ENCODE peak calls at places on chromosomes 7 and 10, in seven cellular contexts. One of them, this sample, is unnamed.

GRCh38 chr7:29116361-29116760 is 30.0 kb downstream of the CPVL start:
- DNase-seq in hepatocyte: no peak
- DNase-seq in GM06990: no peak
- DNase-seq in CD8-positive, alpha-beta T cell: no peak
- DNase-seq in cardiac muscle cell: no peak
- DNase-seq in WTC11: no peak
- DNase-seq in dorsolateral prefrontal cortex: no peak
- DNase-seq in this sample: no peak

GRCh38 chr7:44489955-44490350 is 505 bp downstream of the NUDCD3 start:
- DNase-seq in GM06990: no peak
- DNase-seq in CD8-positive, alpha-beta T cell: peak; percentile 72
- DNase-seq in WTC11: no peak
- DNase-seq in dorsolateral prefrontal cortex: no peak
- DNase-seq in hepatocyte: peak; percentile 36
- DNase-seq in cardiac muscle cell: peak; percentile 12
- DNase-seq in this sample: peak; percentile 2

GRCh38 chr10:17643339-17643754 is 604 bp upstream of the STAM start:
- DNase-seq in WTC11: peak; percentile 38
- DNase-seq in CD8-positive, alpha-beta T cell: no peak
- DNase-seq in cardiac muscle cell: peak; percentile 83
- DNase-seq in GM06990: no peak
- DNase-seq in dorsolateral prefrontal cortex: peak; percentile 58
- DNase-seq in hepatocyte: peak; percentile 83
- DNase-seq in this sample: no peak

GRCh38 chr10:32367793-32368453 is 21.0 kb upstream of the EPC1 start:
- DNase-seq in dorsolateral prefrontal cortex: no peak
- DNase-seq in cardiac muscle cell: peak; percentile 81
- DNase-seq in hepatocyte: peak; percentile 81
- DNase-seq in WTC11: peak; percentile 58
- DNase-seq in CD8-positive, alpha-beta T cell: peak; percentile 77
- DNase-seq in GM06990: no peak
- DNase-seq in this sample: peak; percentile 67

GRCh38 chr10:76282122-76283030 is 851.0 kb downstream of the LRMDA start:
- DNase-seq in cardiac muscle cell: peak; percentile 47
- DNase-seq in dorsolateral prefrontal cortex: no peak
- DNase-seq in WTC11: no peak
- DNase-seq in hepatocyte: peak; percentile 27
- DNase-seq in CD8-positive, alpha-beta T cell: no peak
- DNase-seq in GM06990: no peak
- DNase-seq in this sample: no peak

GRCh38 chr10:6778992-6779701 is 199.1 kb upstream of the PRKCQ start:
- DNase-seq in WTC11: no peak
- DNase-seq in dorsolateral prefrontal cortex: peak; percentile 71
- DNase-seq in CD8-positive, alpha-beta T cell: no peak
- DNase-seq in hepatocyte: peak; percentile 68
- DNase-seq in cardiac muscle cell: peak; percentile 93
- DNase-seq in GM06990: no peak
- DNase-seq in this sample: no peak

GRCh38 chr7:108072739-108073138 is 57.4 kb downstream of the LAMB4 start:
- DNase-seq in cardiac muscle cell: no peak
- DNase-seq in dorsolateral prefrontal cortex: no peak
- DNase-seq in CD8-positive, alpha-beta T cell: no peak
- DNase-seq in hepatocyte: no peak
- DNase-seq in WTC11: no peak
- DNase-seq in GM06990: no peak
- DNase-seq in this sample: no peak

GRCh38 chr10:77240042-77240619 is 397.5 kb downstream of the KCNMA1 start:
- DNase-seq in dorsolateral prefrontal cortex: no peak
- DNase-seq in CD8-positive, alpha-beta T cell: no peak
- DNase-seq in GM06990: no peak
- DNase-seq in cardiac muscle cell: no peak
- DNase-seq in WTC11: no peak
- DNase-seq in hepatocyte: peak; percentile 44
- DNase-seq in this sample: no peak

GRCh38 chr7:123712619-123713018 is 36.2 kb downstream of the WASL start:
- DNase-seq in cardiac muscle cell: peak; percentile 71
- DNase-seq in hepatocyte: no peak
- DNase-seq in GM06990: no peak
- DNase-seq in WTC11: no peak
- DNase-seq in dorsolateral prefrontal cortex: no peak
- DNase-seq in CD8-positive, alpha-beta T cell: no peak
- DNase-seq in this sample: no peak

DNA sequence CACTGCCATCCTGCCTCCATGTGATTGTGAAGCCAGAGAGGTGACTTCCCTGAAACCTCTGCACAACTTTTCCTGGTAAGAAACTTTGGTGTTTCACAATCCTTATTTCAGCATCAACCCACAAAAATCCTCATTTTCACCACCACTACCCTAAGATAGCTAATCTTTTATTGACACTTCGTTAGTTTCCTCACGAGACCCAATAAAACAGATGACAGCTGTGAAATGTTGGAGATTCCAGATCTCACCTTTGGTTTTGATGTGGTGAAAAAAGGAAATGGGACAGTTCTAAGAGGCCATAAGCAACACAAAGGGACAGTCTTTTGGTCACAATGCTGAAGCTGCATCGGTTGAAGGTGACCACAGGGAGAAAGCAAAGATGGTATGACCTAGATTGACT is 60.0 kb upstream of the TM9SF3 start:
- DNase-seq in dorsolateral prefrontal cortex: no peak
- DNase-seq in hepatocyte: no peak
- DNase-seq in WTC11: no peak
- DNase-seq in CD8-positive, alpha-beta T cell: no peak
- DNase-seq in cardiac muscle cell: no peak
- DNase-seq in GM06990: no peak
- DNase-seq in this sample: no peak
- TF ChIP-seq CTCF in dorsolateral prefrontal cortex: no peak
- TF ChIP-seq CTCF in hepatocyte: no peak
- TF ChIP-seq CTCF in WTC11: no peak
- TF ChIP-seq CTCF in CD8-positive, alpha-beta T cell: no peak
- TF ChIP-seq CTCF in cardiac muscle cell: no peak
- TF ChIP-seq CTCF in GM06990: no peak
- TF ChIP-seq CTCF in this sample: no peak

DNA sequence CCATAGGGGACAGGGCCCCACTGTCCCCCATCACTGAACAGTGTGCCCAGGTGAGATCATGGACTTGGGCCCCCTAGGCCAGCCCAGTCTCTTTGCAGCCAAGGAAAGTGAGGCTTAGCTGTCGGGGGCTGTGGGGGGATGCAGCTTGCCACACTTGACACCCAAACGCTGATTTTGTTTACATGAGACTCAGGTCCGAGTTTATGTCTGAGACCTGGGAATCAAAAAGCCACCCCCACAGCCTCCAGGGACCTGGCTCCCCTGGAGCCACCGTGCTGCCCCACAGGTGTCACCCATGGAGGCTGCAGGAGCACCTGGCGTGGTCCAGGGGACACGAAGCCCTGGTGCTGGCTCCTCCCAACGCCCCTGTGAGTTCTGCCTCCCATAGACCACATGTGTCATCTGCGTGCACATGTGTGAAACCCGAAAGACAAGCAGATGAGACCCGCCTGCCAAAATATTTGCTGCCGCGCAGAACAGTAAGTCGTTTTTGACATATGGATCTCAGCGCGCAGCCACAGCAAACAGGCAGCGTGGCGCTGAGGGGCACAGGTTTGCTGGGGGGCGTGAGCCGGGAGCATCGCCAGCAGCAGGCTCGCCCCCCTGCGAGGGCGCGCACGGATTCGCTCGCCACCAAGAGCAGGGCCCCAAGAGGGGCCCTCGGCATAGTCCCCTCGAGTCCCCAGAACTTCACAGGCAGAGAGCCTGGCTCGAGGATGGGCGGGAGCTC is 112.3 kb downstream of the LHPP start:
- DNase-seq in WTC11: no peak
- DNase-seq in cardiac muscle cell: no peak
- DNase-seq in hepatocyte: no peak
- DNase-seq in CD8-positive, alpha-beta T cell: no peak
- DNase-seq in dorsolateral prefrontal cortex: peak; percentile 38
- DNase-seq in GM06990: no peak
- DNase-seq in this sample: no peak
- TF ChIP-seq CTCF in WTC11: no peak
- TF ChIP-seq CTCF in cardiac muscle cell: no peak
- TF ChIP-seq CTCF in hepatocyte: no peak
- TF ChIP-seq CTCF in CD8-positive, alpha-beta T cell: no peak
- TF ChIP-seq CTCF in dorsolateral prefrontal cortex: no peak
- TF ChIP-seq CTCF in GM06990: no peak
- TF ChIP-seq CTCF in this sample: no peak

DNA sequence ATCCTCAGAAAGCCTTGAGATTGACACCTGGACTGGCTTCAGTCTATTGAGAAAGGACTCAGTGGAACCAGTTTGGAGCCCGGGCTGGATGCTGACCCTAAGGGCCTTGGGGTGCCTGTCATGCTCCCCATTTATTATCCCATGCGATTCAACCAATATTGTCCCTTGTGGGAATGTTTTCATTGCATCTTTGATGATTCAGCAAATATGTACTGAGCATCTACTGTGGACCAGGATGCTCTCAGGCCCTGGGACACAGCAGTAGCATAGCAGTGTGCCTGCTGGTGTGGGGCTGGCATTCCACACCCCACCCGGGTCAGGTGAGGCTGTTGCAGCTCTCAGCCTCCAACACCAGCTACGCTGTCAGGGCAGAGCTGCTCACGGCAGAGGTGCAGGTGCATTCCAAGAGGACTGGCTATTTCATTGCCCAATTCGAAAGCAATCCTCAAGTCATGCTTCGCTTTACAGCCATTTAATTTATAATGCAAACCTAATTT is 586.0 kb downstream of the TCERG1L start:
- DNase-seq in cardiac muscle cell: no peak
- DNase-seq in CD8-positive, alpha-beta T cell: no peak
- DNase-seq in hepatocyte: no peak
- DNase-seq in GM06990: no peak
- DNase-seq in dorsolateral prefrontal cortex: peak; percentile 13
- DNase-seq in WTC11: no peak
- DNase-seq in this sample: no peak
- TF ChIP-seq CTCF in cardiac muscle cell: no peak
- TF ChIP-seq CTCF in CD8-positive, alpha-beta T cell: no peak
- TF ChIP-seq CTCF in hepatocyte: no peak
- TF ChIP-seq CTCF in GM06990: no peak
- TF ChIP-seq CTCF in dorsolateral prefrontal cortex: no peak
- TF ChIP-seq CTCF in WTC11: no peak
- TF ChIP-seq CTCF in this sample: no peak

GRCh38 chr10:69123306-69123746 is 652 bp upstream of the VPS26A start:
- DNase-seq in hepatocyte: peak; percentile 79
- DNase-seq in WTC11: peak; percentile 60
- DNase-seq in CD8-positive, alpha-beta T cell: no peak
- DNase-seq in dorsolateral prefrontal cortex: no peak
- DNase-seq in GM06990: no peak
- DNase-seq in cardiac muscle cell: peak; percentile 77
- DNase-seq in this sample: no peak
- TF ChIP-seq CTCF in hepatocyte: no peak
- TF ChIP-seq CTCF in WTC11: no peak
- TF ChIP-seq CTCF in CD8-positive, alpha-beta T cell: no peak
- TF ChIP-seq CTCF in dorsolateral prefrontal cortex: no peak
- TF ChIP-seq CTCF in GM06990: no peak
- TF ChIP-seq CTCF in cardiac muscle cell: peak; percentile 50
- TF ChIP-seq CTCF in this sample: no peak

GRCh38 chr7:30503273-30504212 is 1.1 kb downstream of the GGCT start:
- DNase-seq in WTC11: no peak
- DNase-seq in cardiac muscle cell: peak; percentile 6
- DNase-seq in CD8-positive, alpha-beta T cell: no peak
- DNase-seq in hepatocyte: no peak
- DNase-seq in GM06990: no peak
- DNase-seq in dorsolateral prefrontal cortex: no peak
- DNase-seq in this sample: no peak

GRCh38 chr7:30504347-30505173 is at the start of gene GGCT:
- DNase-seq in WTC11: peak; percentile 97
- DNase-seq in GM06990: peak; percentile 97
- DNase-seq in cardiac muscle cell: peak; percentile 99
- DNase-seq in CD8-positive, alpha-beta T cell: peak; percentile 97
- DNase-seq in hepatocyte: peak; percentile 98
- DNase-seq in dorsolateral prefrontal cortex: peak; percentile 99
- DNase-seq in this sample: peak; percentile 90

GRCh38 chr7:30502470-30503251 is 2.0 kb downstream of the GGCT start:
- DNase-seq in cardiac muscle cell: no peak
- DNase-seq in CD8-positive, alpha-beta T cell: no peak
- DNase-seq in hepatocyte: no peak
- DNase-seq in WTC11: no peak
- DNase-seq in dorsolateral prefrontal cortex: no peak
- DNase-seq in GM06990: no peak
- DNase-seq in this sample: no peak

GRCh38 chr7:30501264-30501663 is 3.4 kb downstream of the GGCT start:
- DNase-seq in GM06990: no peak
- DNase-seq in CD8-positive, alpha-beta T cell: no peak
- DNase-seq in hepatocyte: no peak
- DNase-seq in WTC11: no peak
- DNase-seq in cardiac muscle cell: no peak
- DNase-seq in dorsolateral prefrontal cortex: no peak
- DNase-seq in this sample: no peak

GRCh38 chr7:30505174-30505697 is 607 bp upstream of the GGCT start:
- DNase-seq in dorsolateral prefrontal cortex: no peak
- DNase-seq in cardiac muscle cell: no peak
- DNase-seq in WTC11: no peak
- DNase-seq in GM06990: no peak
- DNase-seq in CD8-positive, alpha-beta T cell: no peak
- DNase-seq in hepatocyte: no peak
- DNase-seq in this sample: no peak
- TF ChIP-seq CTCF in dorsolateral prefrontal cortex: no peak
- TF ChIP-seq CTCF in cardiac muscle cell: peak; percentile 5
- TF ChIP-seq CTCF in WTC11: no peak
- TF ChIP-seq CTCF in GM06990: no peak
- TF ChIP-seq CTCF in CD8-positive, alpha-beta T cell: no peak
- TF ChIP-seq CTCF in hepatocyte: no peak
- TF ChIP-seq CTCF in this sample: no peak